ENCODE peak calls at places on chromosomes 3 and 15, in ten cellular contexts. E is NCI-H460; S is immature natural killer cell; I is NCI-H2081; M is mammary epithelial cell; R is CD8-positive, alpha-beta memory T cell; N is activated T-helper 1 cell treated with anti-CD3 and anti-CD28 coated beads, Interleukin-12 subunit alpha, Interleukin-12 subunit beta, Interleukin-2, Interleukin-4 antibody, amounts not matched to agents 30 ng/mL and 10 ng/mL and 1 ng/mL, durations not matched to agents 14 hours and 24 hours and 36 hours; C is AG09309; P is WTC11; F is omental fat pad. H is an unnamed sample.

GRCh38 chr3:122902326-122902725 is 107.5 kb downstream of the SLC49A4 start:
- DNase-seq in E (no peak), S (no peak), I (no peak), M (peak; percentile 76), R (no peak), N (no peak), C (no peak), P (no peak), F (no peak), H (no peak)

GRCh38 chr15:28260722-28261121 is 61.3 kb downstream of the HERC2 start:
- DNase-seq in E (no peak), S (no peak), I (no peak), M (no peak), R (no peak), N (no peak), C (no peak), P (peak; percentile 33), F (no peak), H (no peak)

GRCh38 chr15:85131915-85132314 is 150.3 kb downstream of the PDE8A start:
- DNase-seq in E (no peak), S (no peak), I (no peak), M (no peak), R (no peak), N (no peak), C (no peak), P (no peak), F (no peak), H (no peak)

GRCh38 chr3:43156812-43157455 is 51.1 kb upstream of the POMGNT2 start:
- DNase-seq in E (no peak), S (no peak), I (no peak), M (no peak), R (no peak), N (no peak), C (no peak), P (no peak), F (no peak), H (peak; percentile 3)

GRCh38 chr15:71349336-71349735 is 234.1 kb downstream of the THSD4 start:
- DNase-seq in E (no peak), S (no peak), I (no peak), M (no peak), R (no peak), N (no peak), C (no peak), P (no peak), F (no peak), H (no peak)

GRCh38 chr3:43865376-43865775 is 174.6 kb downstream of the ABHD5 start:
- DNase-seq in E (no peak), S (no peak), I (no peak), M (no peak), R (no peak), N (no peak), C (no peak), P (no peak), F (no peak), H (no peak)

GRCh38 chr3:188361888-188362287 is 207.9 kb downstream of the LPP start:
- DNase-seq in E (no peak), S (peak; percentile 32), I (no peak), M (no peak), R (peak; percentile 11), N (no peak), C (no peak), P (no peak), F (no peak), H (no peak)

GRCh38 chr3:161420746-161421145 is 49.4 kb upstream of the SPTSSB start:
- DNase-seq in E (peak; percentile 29), S (no peak), I (peak; percentile 86), M (peak; percentile 69), R (no peak), N (no peak), C (no peak), P (peak; percentile 30), F (no peak), H (no peak)

GRCh38 chr3:53243785-53244184 is 12.0 kb downstream of the TKT start:
- DNase-seq in E (no peak), S (no peak), I (no peak), M (no peak), R (no peak), N (no peak), C (no peak), P (no peak), F (no peak), H (no peak)

GRCh38 chr15:34927726-34928125 is 41.8 kb downstream of the AQR start:
- DNase-seq in E (no peak), S (no peak), I (peak; percentile 13), M (no peak), R (no peak), N (no peak), C (no peak), P (no peak), F (no peak), H (no peak)

GRCh38 chr3:158127250-158128219 is 17.6 kb downstream of the RSRC1 start:
- DNase-seq in E (no peak), S (no peak), I (no peak), M (peak; percentile 82), R (no peak), N (no peak), C (no peak), P (no peak), F (no peak), H (no peak)

GRCh38 chr15:65653341-65653740 is 31.6 kb downstream of the SLC24A1 start:
- DNase-seq in E (no peak), S (no peak), I (no peak), M (peak; percentile 50), R (no peak), N (no peak), C (no peak), P (no peak), F (no peak), H (no peak)

GRCh38 chr3:62098646-62099365 is 274.5 kb downstream of the FEZF2 start:
- DNase-seq in E (no peak), S (no peak), I (no peak), M (no peak), R (no peak), N (no peak), C (peak; percentile 55), P (no peak), F (no peak), H (no peak)

GRCh38 chr3:184566441-184567414 is 5.1 kb downstream of the EPHB3 start:
- DNase-seq in E (no peak), S (no peak), I (no peak), M (peak; percentile 56), R (no peak), N (no peak), C (no peak), P (no peak), F (no peak), H (no peak)

GRCh38 chr3:87358066-87358465 is 81.7 kb upstream of the POU1F1 start:
- DNase-seq in E (no peak), S (no peak), I (no peak), M (peak; percentile 1), R (no peak), N (no peak), C (no peak), P (no peak), F (no peak), H (no peak)

GRCh38 chr3:152386208-152386607 is 117.5 kb downstream of the MBNL1 start:
- DNase-seq in E (no peak), S (no peak), I (no peak), M (no peak), R (no peak), N (no peak), C (no peak), P (no peak), F (no peak), H (no peak)

GRCh38 chr3:177057768-177058167 is 139.5 kb downstream of the TBL1XR1 start:
- DNase-seq in E (no peak), S (no peak), I (peak; percentile 25), M (no peak), R (peak; percentile 22), N (peak; percentile 10), C (no peak), P (no peak), F (no peak), H (no peak)

GRCh38 chr3:97481416-97481815 is 283.1 kb upstream of the ARL6 start:
- DNase-seq in E (no peak), S (no peak), I (no peak), M (no peak), R (no peak), N (no peak), C (no peak), P (peak; percentile 14), F (no peak), H (no peak)

GRCh38 chr15:101062471-101063171 is 143.5 kb downstream of the LRRK1 start:
- DNase-seq in E (no peak), S (no peak), I (no peak), M (no peak), R (no peak), N (no peak), C (no peak), P (no peak), F (no peak), H (no peak)

GRCh38 chr3:11624161-11624560 is 19.6 kb downstream of the VGLL4 start:
- DNase-seq in E (no peak), S (peak; percentile 17), I (no peak), M (peak; percentile 49), R (peak; percentile 59), N (peak; percentile 73), C (no peak), P (no peak), F (no peak), H (no peak)

GRCh38 chr3:18071833-18072232 is 329.4 kb upstream of the TBC1D5 start:
- DNase-seq in E (no peak), S (no peak), I (no peak), M (peak; percentile 9), R (no peak), N (no peak), C (no peak), P (no peak), F (no peak), H (no peak)

GRCh38 chr15:73367624-73368300 is 996 bp downstream of the HCN4 start:
- DNase-seq in E (no peak), S (no peak), I (no peak), M (no peak), R (no peak), N (no peak), C (no peak), P (peak; percentile 42), F (no peak), H (no peak)

GRCh38 chr15:99962006-99962561 is 228.8 kb upstream of the LYSMD4 start:
- DNase-seq in E (no peak), S (no peak), I (no peak), M (no peak), R (no peak), N (no peak), C (no peak), P (no peak), F (no peak), H (no peak)

GRCh38 chr3:181696641-181697230 is 15.0 kb upstream of the SOX2 start:
- DNase-seq in E (no peak), S (no peak), I (no peak), M (no peak), R (no peak), N (no peak), C (no peak), P (no peak), F (no peak), H (no peak)

GRCh38 chr3:64267774-64268604 is 42.7 kb upstream of the PRICKLE2 start:
- DNase-seq in E (no peak), S (no peak), I (no peak), M (peak; percentile 76), R (no peak), N (no peak), C (peak; percentile 45), P (peak; percentile 75), F (no peak), H (peak; percentile 39)

GRCh38 chr15:90037510-90037860 is 36.4 kb downstream of the ZNF710 start:
- DNase-seq in E (no peak), S (no peak), I (no peak), M (no peak), R (no peak), N (no peak), C (no peak), P (no peak), F (no peak), H (no peak)

GRCh38 chr3:32614956-32615355 is 44.3 kb upstream of the DYNC1LI1 start:
- DNase-seq in E (no peak), S (no peak), I (peak; percentile 20), M (peak; percentile 6), R (no peak), N (no peak), C (peak; percentile 8), P (no peak), F (no peak), H (no peak)

GRCh38 chr15:25245801-25246622 is 192.8 kb downstream of the UBE3A start:
- DNase-seq in E (no peak), S (no peak), I (no peak), M (no peak), R (no peak), N (no peak), C (no peak), P (peak; percentile 1), F (peak; percentile 9), H (no peak)

H was measured in tibial nerve.